ENCODE peak calls at places on chromosomes 16 and 17, in five cellular contexts. One of them, this sample, is unnamed.

GRCh38 chr17:3845361-3845753 is 689 bp downstream of the NCBP3 start:
- DNase-seq in sigmoid colon: no peak
- DNase-seq in esophagus squamous epithelium: no peak
- DNase-seq in prostate gland: no peak
- DNase-seq in adrenal gland: no peak
- DNase-seq in this sample: no peak

GRCh38 chr17:77308768-77309726 is 168.3 kb downstream of the SEC14L1 start:
- DNase-seq in sigmoid colon: peak
- DNase-seq in esophagus squamous epithelium: no peak
- DNase-seq in prostate gland: no peak
- DNase-seq in adrenal gland: peak
- DNase-seq in this sample: no peak

GRCh38 chr16:85850344-85850880 is 48.5 kb upstream of the IRF8 start:
- DNase-seq in sigmoid colon: peak
- DNase-seq in esophagus squamous epithelium: no peak
- DNase-seq in prostate gland: no peak
- DNase-seq in adrenal gland: no peak
- DNase-seq in this sample: no peak

GRCh38 chr16:7513429-7513828 is 180.8 kb downstream of the RBFOX1 start:
- DNase-seq in sigmoid colon: no peak
- DNase-seq in esophagus squamous epithelium: no peak
- DNase-seq in prostate gland: no peak
- DNase-seq in adrenal gland: no peak
- DNase-seq in this sample: no peak

GRCh38 chr17:1365445-1366039 is 34.5 kb downstream of the YWHAE start:
- DNase-seq in sigmoid colon: peak
- DNase-seq in esophagus squamous epithelium: no peak
- DNase-seq in prostate gland: peak
- DNase-seq in adrenal gland: peak
- DNase-seq in this sample: peak

GRCh38 chr16:89303604-89304003 is 86.1 kb downstream of the ZNF778 start:
- DNase-seq in sigmoid colon: no peak
- DNase-seq in esophagus squamous epithelium: no peak
- DNase-seq in prostate gland: no peak
- DNase-seq in adrenal gland: no peak
- DNase-seq in this sample: no peak

GRCh38 chr16:84061236-84061830 is 18.7 kb upstream of the SLC38A8 start:
- DNase-seq in sigmoid colon: peak
- DNase-seq in esophagus squamous epithelium: no peak
- DNase-seq in prostate gland: no peak
- DNase-seq in adrenal gland: no peak
- DNase-seq in this sample: no peak

GRCh38 chr17:55588446-55588845 is 77.2 kb upstream of the SMIM36 start:
- DNase-seq in sigmoid colon: no peak
- DNase-seq in esophagus squamous epithelium: no peak
- DNase-seq in prostate gland: no peak
- DNase-seq in adrenal gland: no peak
- DNase-seq in this sample: no peak

DNA sequence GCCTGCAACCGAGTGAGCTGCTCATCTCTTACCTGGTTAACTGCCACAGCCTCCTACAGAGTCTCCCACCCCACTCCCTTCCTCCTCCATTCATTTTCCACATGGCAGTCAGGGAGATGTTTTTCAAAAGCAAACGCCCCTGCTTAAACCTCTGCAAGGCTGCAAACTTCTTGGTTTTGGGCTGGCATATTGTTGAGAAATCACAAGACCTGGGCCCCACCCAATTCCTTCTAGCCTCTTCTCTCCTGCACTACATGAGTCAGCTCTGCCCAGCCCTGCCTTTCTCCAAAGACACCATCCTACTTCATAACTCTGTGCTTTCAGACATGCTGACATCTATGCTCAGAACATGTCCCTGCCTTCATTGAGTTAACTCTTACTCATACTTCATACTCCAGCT is 136.1 kb downstream of the SPACA3 start:
- DNase-seq in sigmoid colon: no peak
- DNase-seq in esophagus squamous epithelium: no peak
- DNase-seq in prostate gland: no peak
- DNase-seq in adrenal gland: no peak
- DNase-seq in this sample: no peak
- TF ChIP-seq POLR2A in sigmoid colon: no peak
- TF ChIP-seq POLR2A in esophagus squamous epithelium: no peak
- TF ChIP-seq POLR2A in prostate gland: no peak
- TF ChIP-seq POLR2A in adrenal gland: no peak
- TF ChIP-seq POLR2A in this sample: no peak

GRCh38 chr16:17463335-17463734 is 7.4 kb downstream of the XYLT1 start:
- DNase-seq in sigmoid colon: no peak
- DNase-seq in esophagus squamous epithelium: no peak
- DNase-seq in prostate gland: no peak
- DNase-seq in adrenal gland: no peak
- DNase-seq in this sample: no peak

GRCh38 chr16:17459903-17460521 is 10.7 kb downstream of the XYLT1 start:
- DNase-seq in sigmoid colon: no peak
- DNase-seq in esophagus squamous epithelium: no peak
- DNase-seq in prostate gland: no peak
- DNase-seq in adrenal gland: peak
- DNase-seq in this sample: no peak

GRCh38 chr16:17460890-17461289 is 9.9 kb downstream of the XYLT1 start:
- DNase-seq in sigmoid colon: no peak
- DNase-seq in esophagus squamous epithelium: no peak
- DNase-seq in prostate gland: no peak
- DNase-seq in adrenal gland: no peak
- DNase-seq in this sample: no peak

GRCh38 chr16:17465460-17465859 is 5.3 kb downstream of the XYLT1 start:
- DNase-seq in sigmoid colon: no peak
- DNase-seq in esophagus squamous epithelium: no peak
- DNase-seq in prostate gland: no peak
- DNase-seq in adrenal gland: no peak
- DNase-seq in this sample: no peak

GRCh38 chr16:17461951-17462729 is 8.6 kb downstream of the XYLT1 start:
- DNase-seq in sigmoid colon: no peak
- DNase-seq in esophagus squamous epithelium: no peak
- DNase-seq in prostate gland: no peak
- DNase-seq in adrenal gland: no peak
- DNase-seq in this sample: no peak
- TF ChIP-seq POLR2A in sigmoid colon: no peak
- TF ChIP-seq POLR2A in esophagus squamous epithelium: no peak
- TF ChIP-seq POLR2A in prostate gland: no peak
- TF ChIP-seq POLR2A in adrenal gland: no peak
- TF ChIP-seq POLR2A in this sample: no peak

DNA sequence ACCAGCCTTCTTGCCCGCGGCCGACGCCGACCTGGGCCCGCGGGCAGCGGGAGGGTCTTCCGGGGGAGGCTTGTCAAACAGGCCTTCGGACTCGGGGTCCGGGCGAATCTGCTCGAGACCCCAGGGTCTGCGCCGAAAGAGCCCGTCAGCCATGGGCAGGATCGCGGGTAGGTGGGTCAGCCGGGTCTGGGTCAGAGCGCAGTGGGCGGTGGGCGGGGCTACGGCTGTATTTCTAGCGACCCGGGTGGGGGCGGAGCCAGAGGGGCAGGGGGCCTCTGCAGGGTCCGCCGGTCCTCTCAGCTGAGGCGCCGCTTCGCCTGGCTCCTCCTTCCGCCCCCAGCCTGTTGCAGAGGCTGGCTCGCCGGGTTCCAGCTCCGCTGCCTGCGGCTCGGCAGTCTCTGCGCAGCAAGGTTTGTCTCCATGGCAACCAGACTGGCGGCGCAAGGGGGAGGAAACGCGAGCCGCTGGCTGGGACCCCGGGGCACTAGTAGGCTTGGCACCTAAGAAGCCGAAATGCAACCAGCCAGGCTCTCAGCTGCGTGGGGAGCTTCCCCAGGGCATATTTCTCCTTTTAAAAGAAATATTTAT is 14.5 kb downstream of the MIS12 start:
- DNase-seq in sigmoid colon: peak
- DNase-seq in esophagus squamous epithelium: no peak
- DNase-seq in prostate gland: peak
- DNase-seq in adrenal gland: peak
- DNase-seq in this sample: peak
- TF ChIP-seq POLR2A in sigmoid colon: no peak
- TF ChIP-seq POLR2A in esophagus squamous epithelium: no peak
- TF ChIP-seq POLR2A in prostate gland: no peak
- TF ChIP-seq POLR2A in adrenal gland: peak
- TF ChIP-seq POLR2A in this sample: no peak

GRCh38 chr17:49515196-49515770 is 20.2 kb downstream of the NGFR start:
- DNase-seq in sigmoid colon: peak
- DNase-seq in esophagus squamous epithelium: no peak
- DNase-seq in prostate gland: peak
- DNase-seq in adrenal gland: peak
- DNase-seq in this sample: peak
- TF ChIP-seq POLR2A in sigmoid colon: no peak
- TF ChIP-seq POLR2A in esophagus squamous epithelium: no peak
- TF ChIP-seq POLR2A in prostate gland: peak
- TF ChIP-seq POLR2A in adrenal gland: no peak
- TF ChIP-seq POLR2A in this sample: no peak

DNA sequence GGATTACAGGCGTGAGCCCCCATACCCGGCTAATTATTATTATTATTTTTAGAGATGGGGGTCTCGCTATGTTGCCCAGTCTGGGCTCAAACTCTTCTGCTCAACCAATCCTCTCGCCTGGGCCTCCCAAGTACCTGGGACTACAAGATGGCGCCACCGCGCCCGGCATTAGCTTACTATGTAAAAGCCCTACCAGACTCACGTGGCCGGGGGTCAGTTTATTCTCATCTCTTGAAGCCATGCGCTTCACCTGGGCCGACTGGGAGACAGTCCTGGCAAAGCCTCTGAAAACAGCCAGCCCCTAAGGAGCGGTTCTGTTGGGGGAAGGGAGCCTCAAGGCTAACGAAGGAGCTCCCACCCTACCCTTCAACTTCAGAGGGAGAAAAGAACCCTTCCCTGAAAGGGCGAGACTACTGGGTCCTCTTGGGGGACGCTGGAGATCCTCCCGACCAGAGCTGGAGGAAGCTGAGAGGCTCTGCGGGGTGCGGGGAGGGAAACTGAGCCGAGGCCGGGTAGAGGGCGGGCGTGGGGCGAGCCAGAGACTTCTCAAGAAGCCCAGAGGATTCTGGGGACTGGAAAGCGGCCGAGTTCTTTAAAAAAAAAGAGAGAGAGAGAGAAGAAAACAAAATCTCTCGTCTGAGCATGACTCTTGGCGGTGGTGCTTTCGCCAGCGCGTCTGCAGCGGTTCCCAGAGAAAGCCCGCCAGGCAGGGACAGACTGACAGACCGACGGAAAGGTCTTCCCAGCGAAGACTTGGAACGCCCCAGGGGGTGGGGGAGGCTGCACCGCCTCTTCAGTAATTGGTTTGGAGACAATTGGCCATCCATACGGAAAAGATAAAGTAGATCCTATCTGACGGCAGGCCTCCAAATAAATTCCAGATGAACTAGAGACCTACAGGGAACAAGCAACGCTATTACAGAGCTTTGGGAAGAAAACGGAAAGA is 5.6 kb upstream of the TUBG2 start:
- DNase-seq in sigmoid colon: peak
- DNase-seq in esophagus squamous epithelium: no peak
- DNase-seq in prostate gland: peak
- DNase-seq in adrenal gland: peak
- DNase-seq in this sample: no peak
- TF ChIP-seq POLR2A in sigmoid colon: no peak
- TF ChIP-seq POLR2A in esophagus squamous epithelium: no peak
- TF ChIP-seq POLR2A in prostate gland: no peak
- TF ChIP-seq POLR2A in adrenal gland: no peak
- TF ChIP-seq POLR2A in this sample: no peak

GRCh38 chr16:29995330-29995910 is at the start of gene HIRIP3:
- DNase-seq in sigmoid colon: peak
- DNase-seq in esophagus squamous epithelium: peak
- DNase-seq in prostate gland: peak
- DNase-seq in adrenal gland: peak
- DNase-seq in this sample: peak
- TF ChIP-seq POLR2A in sigmoid colon: peak
- TF ChIP-seq POLR2A in esophagus squamous epithelium: no peak
- TF ChIP-seq POLR2A in prostate gland: no peak
- TF ChIP-seq POLR2A in adrenal gland: no peak
- TF ChIP-seq POLR2A in this sample: peak

DNA sequence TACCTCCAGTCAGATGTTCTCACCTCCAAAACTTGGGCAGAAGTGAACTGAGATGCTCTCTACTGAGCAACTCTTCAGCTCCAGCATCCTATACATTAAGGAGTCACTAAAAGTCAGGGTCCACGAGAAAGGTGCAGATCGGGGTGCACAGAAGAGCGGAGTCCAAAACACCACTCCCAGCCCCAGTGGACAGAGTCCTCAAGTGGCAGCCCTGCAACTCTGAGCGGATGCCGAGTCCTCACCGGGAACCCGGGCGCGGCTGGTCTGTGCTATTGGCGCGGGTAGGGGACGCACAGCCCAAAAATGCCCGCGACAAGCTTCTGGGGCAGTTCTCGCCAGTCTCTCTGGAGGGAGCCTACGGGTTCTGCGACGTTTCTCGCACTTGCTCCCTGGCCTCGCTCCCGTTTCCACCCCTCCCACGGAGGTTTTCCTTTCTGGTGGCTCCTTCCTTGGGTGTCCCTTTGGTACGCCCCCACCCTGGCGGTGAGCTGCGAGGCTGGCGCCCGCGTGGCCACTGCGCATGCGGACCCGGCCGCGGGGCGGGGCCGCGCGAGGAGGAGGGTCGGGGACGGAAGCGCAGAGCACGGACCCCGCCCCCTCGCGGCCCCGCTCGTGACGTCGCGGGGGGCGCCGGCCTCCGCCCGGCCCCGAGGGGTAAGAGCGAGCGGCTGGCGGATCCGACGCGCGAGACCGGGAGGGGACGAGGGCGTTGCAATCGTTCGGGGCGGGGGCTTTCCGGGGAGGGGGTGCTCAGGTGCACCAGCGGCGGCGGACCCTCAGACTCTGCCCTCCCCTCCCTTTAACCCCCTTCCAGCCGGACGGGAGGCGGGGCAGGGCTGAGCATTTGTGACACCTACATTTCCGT is at the start of gene TMEM219:
- DNase-seq in sigmoid colon: peak
- DNase-seq in esophagus squamous epithelium: peak
- DNase-seq in prostate gland: peak
- DNase-seq in adrenal gland: peak
- DNase-seq in this sample: peak
- TF ChIP-seq POLR2A in sigmoid colon: peak
- TF ChIP-seq POLR2A in esophagus squamous epithelium: peak
- TF ChIP-seq POLR2A in prostate gland: peak
- TF ChIP-seq POLR2A in adrenal gland: peak
- TF ChIP-seq POLR2A in this sample: peak

GRCh38 chr17:8818654-8819330 is 19.6 kb upstream of the MFSD6L start:
- DNase-seq in sigmoid colon: peak
- DNase-seq in esophagus squamous epithelium: no peak
- DNase-seq in prostate gland: no peak
- DNase-seq in adrenal gland: no peak
- DNase-seq in this sample: no peak
- TF ChIP-seq POLR2A in sigmoid colon: no peak
- TF ChIP-seq POLR2A in esophagus squamous epithelium: no peak
- TF ChIP-seq POLR2A in prostate gland: no peak
- TF ChIP-seq POLR2A in adrenal gland: no peak
- TF ChIP-seq POLR2A in this sample: no peak

This sample was measured in H54.